ENCODE peak calls at places on chromosomes 6 and 20, in five cellular contexts. W, G, F, C and P are unnamed samples.

GRCh38 chr6:151087861-151088598 is 151.7 kb upstream of the AKAP12 start:
- DNase-seq in C (no peak), F (no peak), G (no peak), W (no peak), P (no peak)

GRCh38 chr20:10634190-10634589 is 39.6 kb downstream of the JAG1 start:
- DNase-seq in G (no peak), W (no peak), C (no peak), F (no peak), P (no peak)

GRCh38 chr6:2029952-2030351 is 215.5 kb downstream of the GMDS start:
- DNase-seq in G (no peak), W (no peak), C (no peak), F (no peak), P (no peak)

GRCh38 chr20:50320910-50321796 is 130.5 kb downstream of the CEBPB start:
- DNase-seq in C (peak), W (peak), G (peak), F (peak), P (peak)

GRCh38 chr20:44166008-44166407 is 21.0 kb downstream of the JPH2 start:
- DNase-seq in G (no peak), W (no peak), C (no peak), F (no peak), P (no peak)

GRCh38 chr6:156725712-156726111 is 51.5 kb upstream of the ARID1B start:
- DNase-seq in W (no peak), G (no peak), C (no peak), F (no peak), P (no peak)

GRCh38 chr6:142700676-142701185 is 244.2 kb downstream of the HIVEP2 start:
- DNase-seq in C (no peak), G (no peak), F (no peak), W (no peak), P (no peak)

GRCh38 chr6:3466488-3467219 is 9.8 kb upstream of the SLC22A23 start:
- DNase-seq in G (no peak), W (no peak), F (no peak), C (no peak), P (no peak)

GRCh38 chr6:34154668-34155447 is 9.0 kb upstream of the GRM4 start:
- DNase-seq in G (peak), F (peak), W (peak), C (peak), P (peak)

GRCh38 chr6:219019-219570 is 73.2 kb upstream of the DUSP22 start:
- DNase-seq in W (no peak), F (no peak), G (no peak), C (peak), P (no peak)

GRCh38 chr6:130593948-130594347 is 228.1 kb downstream of the TMEM200A start:
- DNase-seq in C (no peak), G (no peak), F (no peak), W (no peak), P (no peak)

GRCh38 chr20:10502098-10502526 is 67.0 kb downstream of the SLX4IP start:
- DNase-seq in C (no peak), W (no peak), F (no peak), G (no peak), P (no peak)

GRCh38 chr6:133894795-133895401 is 6.0 kb downstream of the TCF21 start:
- DNase-seq in W (no peak), C (no peak), G (no peak), F (no peak), P (no peak)

GRCh38 chr6:75748743-75749538 is at the start of gene MYO6:
- DNase-seq in G (peak), W (peak), F (peak), C (peak), P (peak)

GRCh38 chr20:19644085-19644484 is 114.0 kb upstream of the RIN2 start:
- DNase-seq in C (no peak), W (no peak), G (no peak), F (no peak), P (no peak)

GRCh38 chr6:87065117-87065516 is 29.8 kb downstream of the CGA start:
- DNase-seq in C (no peak), F (no peak), G (no peak), W (no peak), P (no peak)

GRCh38 chr6:31792741-31793140 is 2.8 kb downstream of the VARS1 start:
- DNase-seq in F (no peak), W (no peak), C (no peak), G (no peak), P (peak)

GRCh38 chr20:45833030-45833882 is at the start of gene SNX21:
- DNase-seq in F (peak), W (peak), G (peak), C (peak), P (peak)

GRCh38 chr6:46729810-46730342 is 5.3 kb downstream of the PLA2G7 start:
- DNase-seq in C (no peak), W (no peak), F (no peak), G (no peak), P (no peak)

GRCh38 chr6:165849539-165850430 is 186.7 kb upstream of the PDE10A start:
- DNase-seq in G (no peak), F (no peak), C (no peak), W (no peak), P (no peak)

GRCh38 chr6:168852336-168852884 is 401.2 kb downstream of the THBS2 start:
- DNase-seq in G (no peak), C (no peak), W (no peak), F (no peak), P (no peak)

GRCh38 chr6:167219967-167220512 is 62.3 kb upstream of the GPR31 start:
- DNase-seq in W (no peak), C (no peak), G (no peak), F (no peak), P (no peak)

GRCh38 chr6:93403390-93403789 is 16.0 kb downstream of the EPHA7 start:
- DNase-seq in F (no peak), G (no peak), C (no peak), W (no peak), P (no peak)

GRCh38 chr6:160837146-160837545 is 135.1 kb downstream of the PLG start:
- DNase-seq in C (no peak), F (no peak), G (no peak), W (no peak), P (no peak)

GRCh38 chr20:58228484-58229197 is at the start of gene ANKRD60:
- DNase-seq in C (peak), G (no peak), W (peak), F (no peak), P (peak)

GRCh38 chr6:113347420-113347819 is 509.7 kb upstream of the MARCKS start:
- DNase-seq in G (no peak), W (no peak), C (no peak), F (no peak), P (no peak)

GRCh38 chr20:51462566-51463276 is 79.8 kb downstream of the NFATC2 start:
- DNase-seq in G (peak), C (peak), F (no peak), W (peak), P (no peak)

GRCh38 chr20:47792021-47792618 is 6.8 kb upstream of the SULF2 start:
- DNase-seq in C (no peak), G (peak), W (no peak), F (no peak), P (no peak)

GRCh38 chr6:85966859-85967258 is 324.2 kb upstream of the SYNCRIP start:
- DNase-seq in C (no peak), G (no peak), F (no peak), W (no peak), P (no peak)

GRCh38 chr6:110703906-110704594 is 111.2 kb downstream of the CDK19 start:
- DNase-seq in G (no peak), C (no peak), W (no peak), F (no peak), P (no peak)
- TF ChIP-seq EP300 in G (no peak), C (no peak), W (no peak), F (no peak), P (no peak)

GRCh38 chr6:114740547-114740946 is 397.7 kb upstream of the HS3ST5 start:
- DNase-seq in G (no peak), F (no peak), C (no peak), W (no peak), P (no peak)
- TF ChIP-seq CTCF in G (no peak), F (no peak), C (no peak), W (no peak), P (no peak)

DNA sequence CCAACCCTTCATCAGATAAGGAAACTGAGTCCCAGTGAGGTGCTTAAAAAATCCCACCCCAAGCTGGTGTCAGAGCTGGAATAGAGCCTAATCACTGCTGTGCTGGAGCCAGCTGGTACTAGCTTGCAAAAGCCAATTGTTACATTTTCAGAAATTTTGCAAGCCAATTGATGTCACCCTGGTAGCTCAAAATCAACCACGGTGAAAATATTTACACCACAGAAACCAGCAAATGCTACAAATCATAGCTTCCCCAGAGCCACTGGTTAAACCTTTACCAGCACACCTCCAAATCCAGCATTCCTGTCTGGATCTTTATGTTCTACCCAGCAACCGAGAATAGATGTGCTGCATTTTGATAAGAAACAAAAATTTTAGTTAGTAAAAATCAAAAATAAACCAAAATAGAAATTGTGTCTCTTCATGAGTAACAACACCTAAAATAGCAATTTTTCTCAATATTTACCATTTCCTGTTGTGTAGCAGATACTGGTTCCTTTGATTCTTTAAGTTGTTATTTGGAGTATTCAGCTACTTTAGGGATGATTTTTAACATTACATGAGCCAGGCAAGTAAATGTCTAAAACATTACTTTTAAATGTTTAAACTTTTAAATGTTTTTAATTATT is 7.2 kb upstream of the LCA5 start:
- DNase-seq in F (no peak), C (no peak), G (no peak), W (no peak), P (no peak)
- H3K4me3 ChIP-seq in F (no peak), C (no peak), G (peak), W (peak), P (no peak)

GRCh38 chr6:82612475-82612874 is 248.9 kb downstream of the TPBG start:
- DNase-seq in C (no peak), F (no peak), W (no peak), G (no peak), P (no peak)
- TF ChIP-seq EP300 in C (no peak), F (no peak), W (no peak), G (no peak), P (no peak)

GRCh38 chr6:26215200-26216014 is 128.2 kb downstream of the HFE start:
- DNase-seq in F (no peak), W (no peak), C (no peak), G (no peak), P (no peak)

GRCh38 chr6:26218824-26219223 is 131.6 kb downstream of the HFE start:
- DNase-seq in F (no peak), C (no peak), W (no peak), G (no peak), P (no peak)

GRCh38 chr6:26217714-26218075 is 130.5 kb downstream of the HFE start:
- DNase-seq in F (no peak), G (no peak), W (no peak), C (no peak), P (no peak)

GRCh38 chr6:26216015-26216885 is 129.0 kb downstream of the HFE start:
- DNase-seq in W (peak), C (no peak), G (peak), F (peak), P (no peak)

GRCh38 chr6:26216886-26217713 is 129.9 kb downstream of the HFE start:
- DNase-seq in W (no peak), G (peak), C (peak), F (peak), P (peak)
- TF ChIP-seq CTCF in W (peak), G (peak), C (peak), F (peak), P (peak)

GRCh38 chr6:53326372-53327016 is 22.3 kb downstream of the ELOVL5 start:
- DNase-seq in F (no peak), G (peak), W (no peak), C (no peak), P (peak)
- H3K4me3 ChIP-seq in F (no peak), G (no peak), W (peak), C (no peak), P (no peak)